ENCODE peak calls at places on chromosomes 12 and 14, in four cellular contexts. One of them, this sample, is unnamed. For H3K4me1 and H3K27me3, the result is how much of the 10 kb centered on the place peaks cover.

GRCh38 chr12:49565119-49565955 is 2.6 kb downstream of the MCRS1 start:
- DNase-seq in breast epithelium: no peak
- DNase-seq in CD8-positive, alpha-beta T cell: no peak
- DNase-seq in adrenal gland: no peak
- DNase-seq in this sample: peak

GRCh38 chr12:123401753-123402683 is 18.1 kb downstream of the KMT5A start:
- DNase-seq in breast epithelium: no peak
- DNase-seq in CD8-positive, alpha-beta T cell: no peak
- DNase-seq in adrenal gland: no peak
- DNase-seq in this sample: no peak

GRCh38 chr12:52975820-52976573 is 27.1 kb downstream of the KRT18 start:
- DNase-seq in breast epithelium: no peak
- DNase-seq in CD8-positive, alpha-beta T cell: no peak
- DNase-seq in adrenal gland: no peak
- DNase-seq in this sample: no peak

GRCh38 chr12:120047072-120047471 is 58.0 kb downstream of the BICDL1 start:
- DNase-seq in breast epithelium: no peak
- DNase-seq in CD8-positive, alpha-beta T cell: no peak
- DNase-seq in adrenal gland: no peak
- DNase-seq in this sample: no peak

GRCh38 chr14:20622816-20623291 is 18.6 kb downstream of the OR6S1 start:
- DNase-seq in breast epithelium: no peak
- DNase-seq in CD8-positive, alpha-beta T cell: no peak
- DNase-seq in adrenal gland: no peak
- DNase-seq in this sample: no peak

GRCh38 chr12:84911331-84912190 is 1.0 kb downstream of the SLC6A15 start:
- DNase-seq in breast epithelium: no peak
- DNase-seq in CD8-positive, alpha-beta T cell: no peak
- DNase-seq in adrenal gland: no peak
- DNase-seq in this sample: peak

GRCh38 chr12:27635349-27635972 is 60.8 kb upstream of the REP15 start:
- DNase-seq in breast epithelium: no peak
- DNase-seq in CD8-positive, alpha-beta T cell: no peak
- DNase-seq in adrenal gland: no peak
- DNase-seq in this sample: no peak

GRCh38 chr12:105031061-105031807 is 45.1 kb downstream of the NOPCHAP1 start:
- DNase-seq in breast epithelium: no peak
- DNase-seq in CD8-positive, alpha-beta T cell: no peak
- DNase-seq in adrenal gland: no peak
- DNase-seq in this sample: no peak

GRCh38 chr14:56844603-56845002 is 34.3 kb upstream of the OTX2 start:
- DNase-seq in breast epithelium: no peak
- DNase-seq in CD8-positive, alpha-beta T cell: no peak
- DNase-seq in adrenal gland: no peak
- DNase-seq in this sample: no peak

GRCh38 chr12:106446429-106447092 is 89.0 kb downstream of the POLR3B start:
- DNase-seq in breast epithelium: no peak
- DNase-seq in CD8-positive, alpha-beta T cell: no peak
- DNase-seq in adrenal gland: no peak
- DNase-seq in this sample: no peak

GRCh38 chr12:57195655-57196371 is 20.8 kb upstream of the NXPH4 start:
- DNase-seq in breast epithelium: no peak
- DNase-seq in CD8-positive, alpha-beta T cell: no peak
- DNase-seq in adrenal gland: no peak
- DNase-seq in this sample: no peak

GRCh38 chr12:106152334-106152733 is 13.6 kb upstream of the NUAK1 start:
- DNase-seq in breast epithelium: no peak
- DNase-seq in CD8-positive, alpha-beta T cell: no peak
- DNase-seq in adrenal gland: no peak
- DNase-seq in this sample: no peak

GRCh38 chr12:93802293-93802692 is 125.1 kb downstream of the CRADD start:
- DNase-seq in breast epithelium: no peak
- DNase-seq in CD8-positive, alpha-beta T cell: no peak
- DNase-seq in adrenal gland: no peak
- DNase-seq in this sample: no peak

GRCh38 chr12:12534134-12534866 is 28.4 kb downstream of the DUSP16 start:
- DNase-seq in breast epithelium: no peak
- DNase-seq in CD8-positive, alpha-beta T cell: no peak
- DNase-seq in adrenal gland: no peak
- DNase-seq in this sample: no peak
- H3K4me1 ChIP-seq in breast epithelium: under half
- H3K4me1 ChIP-seq in CD8-positive, alpha-beta T cell: under half
- H3K4me1 ChIP-seq in adrenal gland: under half
- H3K4me1 ChIP-seq in this sample: under half

GRCh38 chr12:227286-227915 is 13.4 kb upstream of the SLC6A12 start:
- DNase-seq in breast epithelium: no peak
- DNase-seq in CD8-positive, alpha-beta T cell: peak
- DNase-seq in adrenal gland: no peak
- DNase-seq in this sample: no peak
- H3K27me3 ChIP-seq in breast epithelium: under half
- H3K27me3 ChIP-seq in CD8-positive, alpha-beta T cell: under half
- H3K27me3 ChIP-seq in adrenal gland: under half
- H3K27me3 ChIP-seq in this sample: under half

GRCh38 chr14:76811561-76811960 is 1.1 kb downstream of the ANGEL1 start:
- DNase-seq in breast epithelium: no peak
- DNase-seq in CD8-positive, alpha-beta T cell: no peak
- DNase-seq in adrenal gland: no peak
- DNase-seq in this sample: no peak

GRCh38 chr14:76810525-76810924 is 2.2 kb downstream of the ANGEL1 start:
- DNase-seq in breast epithelium: no peak
- DNase-seq in CD8-positive, alpha-beta T cell: no peak
- DNase-seq in adrenal gland: no peak
- DNase-seq in this sample: no peak

GRCh38 chr14:76812093-76812421 is 625 bp downstream of the ANGEL1 start:
- DNase-seq in breast epithelium: peak
- DNase-seq in CD8-positive, alpha-beta T cell: no peak
- DNase-seq in adrenal gland: no peak
- DNase-seq in this sample: no peak

GRCh38 chr14:76812422-76813383 is at the start of gene ANGEL1:
- DNase-seq in breast epithelium: peak
- DNase-seq in CD8-positive, alpha-beta T cell: peak
- DNase-seq in adrenal gland: peak
- DNase-seq in this sample: peak

GRCh38 chr14:76810953-76811400 is 1.7 kb downstream of the ANGEL1 start:
- DNase-seq in breast epithelium: no peak
- DNase-seq in CD8-positive, alpha-beta T cell: no peak
- DNase-seq in adrenal gland: peak
- DNase-seq in this sample: no peak
- TF ChIP-seq CTCF in breast epithelium: peak
- TF ChIP-seq CTCF in CD8-positive, alpha-beta T cell: no peak
- TF ChIP-seq CTCF in adrenal gland: peak
- TF ChIP-seq CTCF in this sample: no peak

GRCh38 chr12:81125691-81126090 is 47.8 kb downstream of the ACSS3 start:
- DNase-seq in breast epithelium: no peak
- DNase-seq in CD8-positive, alpha-beta T cell: no peak
- DNase-seq in adrenal gland: no peak
- DNase-seq in this sample: no peak
- H3K4me1 ChIP-seq in breast epithelium: under half
- H3K4me1 ChIP-seq in CD8-positive, alpha-beta T cell: under half
- H3K4me1 ChIP-seq in adrenal gland: under half
- H3K4me1 ChIP-seq in this sample: under half

GRCh38 chr14:104584557-104584956 is 5.0 kb downstream of the C14orf180 start:
- DNase-seq in breast epithelium: no peak
- DNase-seq in CD8-positive, alpha-beta T cell: no peak
- DNase-seq in adrenal gland: no peak
- DNase-seq in this sample: no peak
- H3K27me3 ChIP-seq in breast epithelium: under half
- H3K27me3 ChIP-seq in CD8-positive, alpha-beta T cell: under half
- H3K27me3 ChIP-seq in adrenal gland: under half
- H3K27me3 ChIP-seq in this sample: under half

DNA sequence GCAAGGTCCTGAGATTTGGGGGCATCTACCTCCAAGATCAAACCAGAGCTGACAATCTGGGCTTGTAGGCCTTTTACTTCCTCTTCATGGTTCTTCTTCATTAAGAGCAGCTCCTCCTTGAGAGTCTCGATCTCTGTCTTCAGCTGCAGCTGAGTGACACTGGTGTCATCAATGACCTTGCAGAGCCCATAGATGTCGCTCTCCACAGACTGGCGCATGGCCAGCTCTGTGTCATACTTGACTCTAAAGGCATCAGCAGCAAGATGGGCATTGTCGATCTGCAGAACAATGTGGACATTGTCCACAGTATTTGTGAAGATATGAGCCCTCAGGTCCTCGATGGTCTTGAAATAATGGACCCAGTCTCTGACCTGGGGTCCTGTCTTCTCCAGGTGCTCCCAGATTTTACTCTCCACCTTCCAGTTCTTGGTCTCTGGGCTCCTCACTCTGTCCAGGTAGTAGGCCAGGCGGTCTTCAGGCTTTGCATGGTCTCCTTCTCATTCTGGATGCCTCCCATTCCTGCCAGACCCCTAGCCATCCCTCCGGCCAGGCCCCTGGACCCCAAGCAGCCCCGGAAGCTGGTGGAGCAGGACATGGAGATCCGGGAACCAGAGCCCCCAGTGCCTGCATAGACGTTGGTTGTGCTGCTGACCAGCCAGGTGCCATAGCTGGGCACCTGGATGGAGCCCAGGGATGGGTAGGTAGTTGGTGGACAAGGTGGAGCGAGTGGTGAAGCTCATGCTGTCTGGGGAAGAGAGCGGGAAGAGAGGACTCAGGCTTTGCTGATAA is 141.0 kb downstream of the MSRB3 start:
- DNase-seq in breast epithelium: no peak
- DNase-seq in CD8-positive, alpha-beta T cell: no peak
- DNase-seq in adrenal gland: no peak
- DNase-seq in this sample: no peak
- TF ChIP-seq CTCF in breast epithelium: no peak
- TF ChIP-seq CTCF in CD8-positive, alpha-beta T cell: no peak
- TF ChIP-seq CTCF in adrenal gland: no peak
- TF ChIP-seq CTCF in this sample: no peak

DNA sequence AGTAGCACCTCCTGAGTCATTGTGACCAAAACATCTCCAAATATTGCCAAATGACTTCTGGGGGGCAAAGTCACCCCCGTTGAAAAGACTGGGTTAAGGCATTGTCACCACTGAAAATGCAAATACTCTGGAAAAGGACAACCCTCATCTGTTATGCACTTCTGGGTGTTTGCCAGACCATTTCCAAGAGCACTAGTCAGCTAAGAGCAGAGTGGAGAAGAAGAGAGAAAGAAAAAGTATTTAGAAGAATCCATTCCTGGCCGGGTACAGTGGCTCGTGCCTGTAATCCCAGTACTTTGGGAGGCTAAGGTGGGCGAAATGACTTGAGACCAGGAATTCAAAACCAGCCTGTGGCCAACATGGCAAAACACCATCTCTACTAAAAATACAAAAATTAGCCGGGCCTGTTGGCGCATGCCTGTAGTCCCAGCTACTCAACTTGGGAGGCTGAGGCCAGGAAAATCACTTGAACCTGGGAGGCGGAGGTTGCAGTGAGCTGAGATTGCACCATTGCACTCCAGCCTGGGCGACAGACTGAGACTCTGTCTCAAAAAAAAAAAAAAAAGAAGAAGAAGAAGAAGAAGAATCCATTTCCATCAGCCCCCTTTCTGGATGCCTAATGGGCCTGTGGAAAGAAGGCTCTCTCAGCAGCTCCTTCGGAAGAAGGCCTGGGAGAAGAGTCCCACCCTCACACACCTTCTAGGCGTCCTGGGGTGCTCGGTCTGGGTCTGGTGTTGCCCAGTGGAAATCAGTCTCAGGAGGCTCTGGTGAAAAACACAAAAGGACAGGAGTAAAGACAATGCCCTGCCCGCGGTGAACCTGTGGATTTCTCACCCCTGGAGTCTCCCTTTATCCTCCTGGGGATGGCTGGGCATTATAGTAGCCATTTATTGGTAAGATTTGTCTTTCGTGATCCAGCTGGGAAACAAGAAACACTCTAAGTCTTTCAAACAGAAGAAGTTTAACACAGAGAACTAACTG is 3.5 kb upstream of the LTBR start:
- DNase-seq in breast epithelium: peak
- DNase-seq in CD8-positive, alpha-beta T cell: no peak
- DNase-seq in adrenal gland: no peak
- DNase-seq in this sample: no peak
- H3K4me1 ChIP-seq in breast epithelium: under half
- H3K4me1 ChIP-seq in CD8-positive, alpha-beta T cell: under half
- H3K4me1 ChIP-seq in adrenal gland: half or more
- H3K4me1 ChIP-seq in this sample: under half

DNA sequence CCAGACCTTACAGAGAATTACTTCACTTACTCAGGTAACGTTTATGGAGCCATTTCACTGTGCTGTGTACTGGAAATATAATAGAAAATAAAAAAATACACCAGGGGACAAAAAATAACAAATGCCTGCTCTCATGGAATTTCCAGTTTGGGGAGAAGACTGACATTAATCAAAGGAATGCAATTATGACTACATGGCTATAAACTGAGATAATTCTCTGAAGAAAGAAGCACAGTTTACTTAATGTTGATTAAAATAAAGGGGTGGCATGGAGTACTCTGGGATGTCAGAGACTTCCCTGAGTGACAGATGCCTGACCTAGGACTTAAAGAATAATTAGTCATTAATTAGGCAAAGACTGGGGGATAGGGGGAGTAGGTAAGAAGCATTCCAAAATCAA is 59.0 kb downstream of the DENND5B start:
- DNase-seq in breast epithelium: no peak
- DNase-seq in CD8-positive, alpha-beta T cell: no peak
- DNase-seq in adrenal gland: no peak
- DNase-seq in this sample: no peak
- H3K27me3 ChIP-seq in breast epithelium: under half
- H3K27me3 ChIP-seq in CD8-positive, alpha-beta T cell: under half
- H3K27me3 ChIP-seq in adrenal gland: under half
- H3K27me3 ChIP-seq in this sample: under half